ENCODE peak calls at places on chromosomes 1 and 21, in six cellular contexts. One of them, this sample, is unnamed.

GRCh38 chr1:200075938-200076546 is 48.5 kb downstream of the NR5A2 start:
- DNase-seq in brain microvascular endothelial cell: peak; percentile 61
- DNase-seq in adrenal gland: peak; percentile 25
- DNase-seq in heart left ventricle: peak; percentile 28
- DNase-seq in GM06990: no peak
- DNase-seq in fibroblast of mammary gland: peak; percentile 60
- DNase-seq in this sample: peak; percentile 65

GRCh38 chr1:241639653-241640148 is 468 bp downstream of the CHML start:
- DNase-seq in brain microvascular endothelial cell: peak; percentile 32
- DNase-seq in adrenal gland: peak; percentile 59
- DNase-seq in heart left ventricle: peak; percentile 35
- DNase-seq in GM06990: no peak
- DNase-seq in fibroblast of mammary gland: peak; percentile 29
- DNase-seq in this sample: no peak

GRCh38 chr1:10057305-10057704 is 24.5 kb downstream of the UBE4B start:
- DNase-seq in brain microvascular endothelial cell: peak; percentile 69
- DNase-seq in adrenal gland: peak; percentile 61
- DNase-seq in heart left ventricle: no peak
- DNase-seq in GM06990: no peak
- DNase-seq in fibroblast of mammary gland: peak; percentile 70
- DNase-seq in this sample: peak; percentile 54

GRCh38 chr1:13781907-13782633 is 82.1 kb downstream of the PRDM2 start:
- DNase-seq in brain microvascular endothelial cell: peak; percentile 50
- DNase-seq in adrenal gland: peak; percentile 44
- DNase-seq in heart left ventricle: no peak
- DNase-seq in GM06990: no peak
- DNase-seq in fibroblast of mammary gland: peak; percentile 89
- DNase-seq in this sample: peak; percentile 86

GRCh38 chr1:44660176-44660575 is 14.1 kb downstream of the TMEM53 start:
- DNase-seq in brain microvascular endothelial cell: no peak
- DNase-seq in adrenal gland: no peak
- DNase-seq in heart left ventricle: peak; percentile 82
- DNase-seq in GM06990: no peak
- DNase-seq in fibroblast of mammary gland: no peak
- DNase-seq in this sample: peak; percentile 7

GRCh38 chr1:160342520-160342919 is 530 bp downstream of the COPA start:
- DNase-seq in brain microvascular endothelial cell: no peak
- DNase-seq in adrenal gland: peak; percentile 29
- DNase-seq in heart left ventricle: no peak
- DNase-seq in GM06990: no peak
- DNase-seq in fibroblast of mammary gland: peak; percentile 15
- DNase-seq in this sample: peak; percentile 27

GRCh38 chr1:26284597-26285351 is 4.9 kb downstream of the SH3BGRL3 start:
- DNase-seq in brain microvascular endothelial cell: peak; percentile 97
- DNase-seq in adrenal gland: peak; percentile 90
- DNase-seq in heart left ventricle: peak; percentile 69
- DNase-seq in GM06990: peak; percentile 76
- DNase-seq in fibroblast of mammary gland: peak; percentile 96
- DNase-seq in this sample: peak; percentile 86

GRCh38 chr1:12166834-12167492 is at the start of gene TNFRSF1B:
- DNase-seq in brain microvascular endothelial cell: no peak
- DNase-seq in adrenal gland: peak; percentile 56
- DNase-seq in heart left ventricle: peak; percentile 83
- DNase-seq in GM06990: peak; percentile 83
- DNase-seq in fibroblast of mammary gland: no peak
- DNase-seq in this sample: peak; percentile 60

GRCh38 chr1:228059536-228060457 is 22.7 kb upstream of the ARF1 start:
- DNase-seq in brain microvascular endothelial cell: no peak
- DNase-seq in adrenal gland: no peak
- DNase-seq in heart left ventricle: no peak
- DNase-seq in GM06990: peak; percentile 79
- DNase-seq in fibroblast of mammary gland: peak; percentile 14
- DNase-seq in this sample: peak; percentile 21

GRCh38 chr1:85991261-85991660 is 165.3 kb downstream of the COL24A1 start:
- DNase-seq in brain microvascular endothelial cell: no peak
- DNase-seq in adrenal gland: no peak
- DNase-seq in heart left ventricle: no peak
- DNase-seq in GM06990: no peak
- DNase-seq in fibroblast of mammary gland: no peak
- DNase-seq in this sample: no peak
- H3K4me3 ChIP-seq in brain microvascular endothelial cell: no peak overlapping the region
- H3K4me3 ChIP-seq in adrenal gland: no peak overlapping the region
- H3K4me3 ChIP-seq in heart left ventricle: no peak overlapping the region
- H3K4me3 ChIP-seq in GM06990: peak overlapping the region; percentile 30
- H3K4me3 ChIP-seq in fibroblast of mammary gland: no peak overlapping the region
- H3K4me3 ChIP-seq in this sample: no peak overlapping the region

DNA sequence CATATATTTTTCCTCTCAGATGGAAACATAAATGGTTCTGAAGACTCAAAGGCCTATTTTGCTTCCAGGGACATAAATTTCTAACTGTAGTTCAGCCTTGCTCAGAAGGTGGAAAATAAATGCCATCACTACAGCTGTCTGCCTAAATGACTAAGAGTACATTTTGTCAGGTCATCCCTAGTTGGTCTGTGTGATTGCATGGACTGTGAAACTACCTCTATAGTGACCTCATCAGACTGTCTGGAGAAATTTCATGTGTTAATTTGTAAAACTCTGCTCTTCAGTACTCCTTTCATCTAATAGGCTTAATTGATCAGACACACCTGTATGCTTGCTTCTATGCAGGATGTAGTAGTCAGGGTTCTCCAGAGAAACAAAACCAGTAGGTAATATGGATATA is 886.9 kb downstream of the AMY1C start:
- DNase-seq in brain microvascular endothelial cell: no peak
- DNase-seq in adrenal gland: no peak
- DNase-seq in heart left ventricle: no peak
- DNase-seq in GM06990: no peak
- DNase-seq in fibroblast of mammary gland: no peak
- DNase-seq in this sample: no peak
- TF ChIP-seq CTCF in brain microvascular endothelial cell: no peak
- TF ChIP-seq CTCF in adrenal gland: no peak
- TF ChIP-seq CTCF in heart left ventricle: no peak
- TF ChIP-seq CTCF in GM06990: no peak
- TF ChIP-seq CTCF in fibroblast of mammary gland: no peak
- TF ChIP-seq CTCF in this sample: no peak

GRCh38 chr1:212288614-212289013 is 3.4 kb downstream of the PPP2R5A start:
- DNase-seq in brain microvascular endothelial cell: no peak
- DNase-seq in adrenal gland: no peak
- DNase-seq in heart left ventricle: no peak
- DNase-seq in GM06990: no peak
- DNase-seq in fibroblast of mammary gland: peak; percentile 61
- DNase-seq in this sample: peak; percentile 36
- H3K4me3 ChIP-seq in brain microvascular endothelial cell: no peak overlapping the region
- H3K4me3 ChIP-seq in adrenal gland: no peak overlapping the region
- H3K4me3 ChIP-seq in heart left ventricle: peak overlapping the region; percentile 79
- H3K4me3 ChIP-seq in GM06990: no peak overlapping the region
- H3K4me3 ChIP-seq in fibroblast of mammary gland: no peak overlapping the region
- H3K4me3 ChIP-seq in this sample: no peak overlapping the region

GRCh38 chr21:39115659-39116235 is 67.5 kb downstream of the PSMG1 start:
- DNase-seq in brain microvascular endothelial cell: no peak
- DNase-seq in adrenal gland: no peak
- DNase-seq in heart left ventricle: no peak
- DNase-seq in GM06990: no peak
- DNase-seq in fibroblast of mammary gland: no peak
- DNase-seq in this sample: no peak
- TF ChIP-seq CTCF in brain microvascular endothelial cell: no peak
- TF ChIP-seq CTCF in adrenal gland: no peak
- TF ChIP-seq CTCF in heart left ventricle: no peak
- TF ChIP-seq CTCF in GM06990: no peak
- TF ChIP-seq CTCF in fibroblast of mammary gland: no peak
- TF ChIP-seq CTCF in this sample: no peak

DNA sequence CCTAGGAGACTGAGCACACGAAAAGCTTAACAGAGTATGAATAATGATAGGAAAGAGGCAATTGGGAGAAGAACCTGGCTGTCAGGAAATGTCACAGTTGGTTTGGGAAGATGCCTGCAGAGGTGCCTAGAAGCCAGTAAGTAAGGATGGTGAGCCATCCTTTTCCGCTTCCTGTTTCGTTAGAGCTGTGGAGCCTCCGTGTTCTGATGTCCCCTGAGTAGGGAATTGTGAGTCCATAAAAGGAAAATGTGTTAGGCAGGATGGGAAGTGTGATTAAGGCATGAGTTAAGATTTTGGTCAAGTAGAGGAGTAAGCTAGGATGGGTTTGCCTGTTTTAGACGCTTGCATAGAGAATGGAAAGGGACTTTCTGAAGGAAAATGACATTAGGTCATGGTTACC is 9.0 kb downstream of the CLIC4 start:
- DNase-seq in brain microvascular endothelial cell: peak; percentile 32
- DNase-seq in adrenal gland: no peak
- DNase-seq in heart left ventricle: no peak
- DNase-seq in GM06990: no peak
- DNase-seq in fibroblast of mammary gland: peak; percentile 63
- DNase-seq in this sample: no peak
- H3K4me3 ChIP-seq in brain microvascular endothelial cell: no peak overlapping the region
- H3K4me3 ChIP-seq in adrenal gland: no peak overlapping the region
- H3K4me3 ChIP-seq in heart left ventricle: no peak overlapping the region
- H3K4me3 ChIP-seq in GM06990: no peak overlapping the region
- H3K4me3 ChIP-seq in fibroblast of mammary gland: no peak overlapping the region
- H3K4me3 ChIP-seq in this sample: no peak overlapping the region

DNA sequence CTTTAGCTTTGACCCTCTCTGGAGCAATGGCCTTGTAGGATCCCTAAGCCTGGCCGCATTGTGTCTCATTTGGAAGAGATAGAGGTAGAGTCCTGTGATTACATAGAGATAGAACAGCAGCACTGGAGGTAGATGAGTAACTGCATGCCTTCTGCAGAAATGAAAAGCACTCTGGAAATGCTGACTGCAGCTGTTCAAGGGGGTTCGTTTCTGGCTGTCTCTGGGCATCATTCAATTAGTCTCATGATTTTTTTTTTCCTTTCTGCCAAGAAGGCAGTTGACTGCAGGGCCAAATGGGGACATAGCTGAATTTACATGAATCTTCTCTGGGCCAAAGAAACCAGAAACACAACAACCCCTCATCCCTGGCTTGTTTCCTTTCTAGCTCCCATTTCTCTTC is 28.1 kb upstream of the SNX27 start:
- DNase-seq in brain microvascular endothelial cell: no peak
- DNase-seq in adrenal gland: no peak
- DNase-seq in heart left ventricle: no peak
- DNase-seq in GM06990: no peak
- DNase-seq in fibroblast of mammary gland: no peak
- DNase-seq in this sample: no peak
- TF ChIP-seq CTCF in brain microvascular endothelial cell: no peak
- TF ChIP-seq CTCF in adrenal gland: no peak
- TF ChIP-seq CTCF in heart left ventricle: no peak
- TF ChIP-seq CTCF in GM06990: no peak
- TF ChIP-seq CTCF in fibroblast of mammary gland: no peak
- TF ChIP-seq CTCF in this sample: no peak

DNA sequence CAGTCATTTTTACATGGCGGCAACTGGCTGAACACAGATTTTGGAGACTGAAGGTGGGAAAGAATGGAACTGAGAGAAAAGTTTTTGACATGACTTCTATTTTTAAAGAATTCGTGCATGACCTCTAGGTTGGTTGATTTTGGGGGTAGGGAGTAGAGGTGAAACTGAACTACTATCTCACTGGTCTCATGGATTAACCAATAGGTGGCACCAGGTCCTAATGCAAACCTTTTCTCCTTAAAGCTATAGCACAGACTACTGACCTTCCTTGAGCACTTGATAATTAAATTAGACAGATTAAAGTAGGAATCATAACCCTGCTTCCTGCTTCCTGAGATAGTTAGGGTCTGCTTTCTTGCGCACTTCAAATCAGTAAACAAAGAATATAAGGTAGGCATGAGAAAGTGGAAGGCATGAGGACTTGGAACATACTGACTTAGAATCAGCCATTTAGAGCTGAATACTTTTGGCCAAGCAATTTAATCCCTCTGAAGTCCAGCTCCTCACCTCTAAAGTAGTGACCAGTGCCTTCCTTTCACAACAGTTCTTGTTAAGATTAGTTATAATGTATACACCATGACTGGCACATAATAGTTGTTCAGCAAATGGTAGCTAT is 206.0 kb downstream of the CENPF start:
- DNase-seq in brain microvascular endothelial cell: peak; percentile 51
- DNase-seq in adrenal gland: no peak
- DNase-seq in heart left ventricle: no peak
- DNase-seq in GM06990: no peak
- DNase-seq in fibroblast of mammary gland: peak; percentile 78
- DNase-seq in this sample: peak; percentile 51
- H3K4me3 ChIP-seq in brain microvascular endothelial cell: no peak overlapping the region
- H3K4me3 ChIP-seq in adrenal gland: no peak overlapping the region
- H3K4me3 ChIP-seq in heart left ventricle: no peak overlapping the region
- H3K4me3 ChIP-seq in GM06990: no peak overlapping the region
- H3K4me3 ChIP-seq in fibroblast of mammary gland: no peak overlapping the region
- H3K4me3 ChIP-seq in this sample: no peak overlapping the region

DNA sequence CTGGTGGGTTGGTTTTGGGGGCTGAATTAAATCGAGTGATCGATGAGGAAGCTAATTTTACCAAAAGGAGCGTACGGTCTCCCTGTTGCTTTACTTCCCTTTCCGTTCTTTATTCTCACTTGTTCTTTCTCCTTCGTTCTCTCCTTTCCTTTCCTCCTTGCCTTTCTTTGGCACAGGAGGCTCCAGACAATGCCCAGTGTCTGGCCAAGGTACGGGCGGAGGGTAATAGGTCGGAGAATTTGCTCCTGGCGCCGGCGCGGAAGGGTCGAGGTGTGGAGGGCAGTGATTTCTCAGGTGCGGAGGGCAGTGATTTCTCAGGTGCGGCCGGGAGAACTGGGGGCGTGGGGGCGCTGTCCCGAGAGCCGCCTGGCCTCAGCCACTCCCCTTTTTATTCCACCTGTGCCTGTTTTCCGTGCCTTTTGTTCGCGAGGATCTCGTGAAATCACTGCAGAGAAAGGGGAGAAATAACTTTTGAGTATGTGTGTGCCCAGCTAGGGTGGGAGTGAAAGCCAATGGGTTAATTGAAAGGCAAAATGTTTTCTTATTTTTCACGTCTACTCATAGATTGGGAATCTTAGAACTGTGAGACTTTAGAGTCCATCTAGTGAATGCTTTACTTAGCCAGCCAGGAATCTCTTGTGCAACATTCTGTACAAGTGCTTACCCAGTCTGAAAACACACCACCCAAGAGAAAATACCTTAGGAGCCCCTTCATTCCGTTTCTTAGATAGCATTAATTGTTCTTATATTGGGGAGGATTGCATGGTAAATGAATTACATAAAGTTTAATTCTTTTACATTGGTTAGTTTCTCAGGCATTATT is 1.3 kb downstream of the FNBP1L start:
- DNase-seq in brain microvascular endothelial cell: no peak
- DNase-seq in adrenal gland: no peak
- DNase-seq in heart left ventricle: peak; percentile 20
- DNase-seq in GM06990: no peak
- DNase-seq in fibroblast of mammary gland: peak; percentile 47
- DNase-seq in this sample: peak; percentile 42
- TF ChIP-seq CTCF in brain microvascular endothelial cell: peak; percentile 10
- TF ChIP-seq CTCF in adrenal gland: no peak
- TF ChIP-seq CTCF in heart left ventricle: no peak
- TF ChIP-seq CTCF in GM06990: no peak
- TF ChIP-seq CTCF in fibroblast of mammary gland: no peak
- TF ChIP-seq CTCF in this sample: no peak

GRCh38 chr1:53289050-53289429 is 38.8 kb downstream of the LRP8 start:
- DNase-seq in brain microvascular endothelial cell: no peak
- DNase-seq in adrenal gland: no peak
- DNase-seq in heart left ventricle: no peak
- DNase-seq in GM06990: no peak
- DNase-seq in fibroblast of mammary gland: no peak
- DNase-seq in this sample: no peak
- H3K4me3 ChIP-seq in brain microvascular endothelial cell: no peak overlapping the region
- H3K4me3 ChIP-seq in adrenal gland: no peak overlapping the region
- H3K4me3 ChIP-seq in heart left ventricle: no peak overlapping the region
- H3K4me3 ChIP-seq in GM06990: no peak overlapping the region
- H3K4me3 ChIP-seq in fibroblast of mammary gland: no peak overlapping the region
- H3K4me3 ChIP-seq in this sample: no peak overlapping the region

This sample was measured in fibroblast of villous mesenchyme.